ENCODE peak calls at places on chromosomes 3 and 15, in five cellular contexts. V is mesenchymal stem cell; J is CD8-positive, alpha-beta memory T cell; Y is osteoblast; H is dorsolateral prefrontal cortex. M is an unnamed sample.
A peak's percentile ranks its signal among the peaks of the same experiment; 100 is the strongest.

GRCh38 chr15:70799667-70800450 is 36.5 kb upstream of the UACA start:
- DNase-seq in V (peak; percentile 98), J (no peak), Y (peak; percentile 90), H (no peak), M (peak; percentile 90)

GRCh38 chr3:8301977-8302589 is 199.5 kb upstream of the LMCD1 start:
- DNase-seq in V (peak; percentile 56), J (peak; percentile 25), Y (peak; percentile 75), H (no peak), M (no peak)

GRCh38 chr3:187726564-187726963 is 18.7 kb downstream of the BCL6 start:
- DNase-seq in V (no peak), J (no peak), Y (no peak), H (no peak), M (no peak)

GRCh38 chr3:184761120-184761841 is 49.4 kb upstream of the MAGEF1 start:
- DNase-seq in V (no peak), J (no peak), Y (peak; percentile 92), H (no peak), M (peak; percentile 55)

GRCh38 chr15:48501208-48501607 is 144.3 kb downstream of the FBN1 start:
- DNase-seq in V (no peak), J (no peak), Y (no peak), H (no peak), M (no peak)

GRCh38 chr15:42385206-42385979 is 26.1 kb downstream of the CAPN3 start:
- DNase-seq in V (peak; percentile 58), J (no peak), Y (peak; percentile 76), H (no peak), M (no peak)

GRCh38 chr3:42148982-42149432 is 57.9 kb downstream of the TRAK1 start:
- DNase-seq in V (peak; percentile 86), J (no peak), Y (peak; percentile 93), H (peak; percentile 92), M (peak; percentile 13)

GRCh38 chr3:49399467-49399866 is 12.3 kb downstream of the RHOA start:
- DNase-seq in V (peak; percentile 63), J (no peak), Y (no peak), H (no peak), M (no peak)

GRCh38 chr3:119330858-119331257 is 36.7 kb downstream of the ARHGAP31 start:
- DNase-seq in V (no peak), J (no peak), Y (no peak), H (no peak), M (no peak)

GRCh38 chr3:82133070-82133606 is 371.7 kb upstream of the GBE1 start:
- DNase-seq in V (peak; percentile 58), J (no peak), Y (peak; percentile 83), H (peak; percentile 56), M (peak; percentile 7)

GRCh38 chr3:72451840-72452239 is 396.4 kb downstream of the SHQ1 start:
- DNase-seq in V (no peak), J (no peak), Y (no peak), H (no peak), M (no peak)

GRCh38 chr3:174441588-174442316 is 417.4 kb upstream of the NAALADL2 start:
- DNase-seq in V (no peak), J (no peak), Y (peak; percentile 70), H (no peak), M (peak; percentile 5)

GRCh38 chr3:172082269-172082668 is 42.9 kb downstream of the FNDC3B start:
- DNase-seq in V (peak; percentile 92), J (no peak), Y (peak; percentile 65), H (no peak), M (peak; percentile 71)

GRCh38 chr3:60045686-60046085 is 995.9 kb upstream of the CFAP20DC start:
- DNase-seq in V (no peak), J (no peak), Y (no peak), H (no peak), M (no peak)

GRCh38 chr15:63238796-63239195 is 38.6 kb upstream of the APH1B start:
- DNase-seq in V (peak; percentile 49), J (no peak), Y (peak; percentile 88), H (no peak), M (peak; percentile 40)

GRCh38 chr3:51974963-51975856 is at the start of gene ABHD14A:
- DNase-seq in V (peak; percentile 69), J (peak; percentile 78), Y (peak; percentile 99), H (peak; percentile 87), M (peak; percentile 73)

GRCh38 chr3:152899306-152899705 is 64.4 kb downstream of the P2RY1 start:
- DNase-seq in V (no peak), J (no peak), Y (no peak), H (no peak), M (no peak)

GRCh38 chr3:140223631-140224030 is 288.6 kb downstream of the CLSTN2 start:
- DNase-seq in V (no peak), J (no peak), Y (no peak), H (no peak), M (peak; percentile 48)

GRCh38 chr15:59274126-59274970 is 67.7 kb downstream of the LDHAL6B start:
- DNase-seq in V (peak; percentile 70), J (no peak), Y (peak; percentile 87), H (no peak), M (peak; percentile 20)

GRCh38 chr3:66856555-66856954 is 141.6 kb upstream of the KBTBD8 start:
- DNase-seq in V (no peak), J (no peak), Y (no peak), H (no peak), M (no peak)

GRCh38 chr15:71957026-71957425 is 146.7 kb downstream of the NR2E3 start:
- DNase-seq in V (no peak), J (no peak), Y (no peak), H (no peak), M (no peak)

GRCh38 chr15:100601158-100601557 is 826 bp downstream of the LINS1 start:
- DNase-seq in V (peak; percentile 47), J (peak; percentile 30), Y (no peak), H (no peak), M (peak; percentile 9)

GRCh38 chr15:94230886-94231727 is at the start of gene MCTP2:
- DNase-seq in V (peak; percentile 97), J (peak; percentile 87), Y (peak; percentile 64), H (no peak), M (peak; percentile 89)

GRCh38 chr3:65039754-65040210 is 352.0 kb upstream of the ADAMTS9 start:
- DNase-seq in V (peak; percentile 31), J (no peak), Y (peak; percentile 34), H (no peak), M (no peak)

GRCh38 chr3:126033765-126034164 is 50.2 kb downstream of the SLC41A3 start:
- DNase-seq in V (no peak), J (no peak), Y (peak; percentile 15), H (no peak), M (no peak)

GRCh38 chr15:32844118-32844711 is 126.4 kb downstream of the GREM1 start:
- DNase-seq in V (peak; percentile 55), J (no peak), Y (no peak), H (no peak), M (no peak)

GRCh38 chr15:101206173-101206572 is 45.7 kb downstream of the CHSY1 start:
- DNase-seq in V (peak; percentile 89), J (peak; percentile 23), Y (no peak), H (no peak), M (peak; percentile 80)

GRCh38 chr3:185308126-185308754 is 54.4 kb upstream of the EHHADH start:
- DNase-seq in V (peak; percentile 71), J (no peak), Y (peak; percentile 69), H (no peak), M (peak; percentile 7)

GRCh38 chr3:49747792-49748480 is 24.2 kb upstream of the GMPPB start:
- DNase-seq in V (peak; percentile 85), J (no peak), Y (no peak), H (no peak), M (no peak)

GRCh38 chr15:57198654-57199241 is 177.6 kb upstream of the CGNL1 start:
- DNase-seq in V (no peak), J (no peak), Y (no peak), H (no peak), M (no peak)

DNA sequence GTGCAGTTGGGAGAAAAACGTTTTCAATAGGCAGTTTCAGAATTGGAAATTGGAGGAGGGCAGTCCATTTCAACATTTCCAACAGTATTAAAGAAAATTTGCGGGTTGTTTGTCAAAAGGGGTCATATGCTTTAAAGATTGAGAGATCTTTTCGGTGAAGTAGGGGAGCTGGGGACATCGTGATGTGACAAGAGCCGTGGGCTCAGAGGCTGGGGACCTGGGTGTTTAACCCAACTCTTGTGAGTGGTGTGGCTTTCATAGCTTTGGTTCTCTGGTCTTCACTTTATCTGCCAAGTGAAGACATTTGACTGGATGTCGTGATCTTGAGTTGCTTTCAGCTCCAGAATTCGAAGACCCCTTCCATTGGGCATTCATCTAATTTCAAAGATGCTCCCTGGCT is 133.2 kb downstream of the PGPEP1L start:
- DNase-seq in V (no peak), J (no peak), Y (no peak), H (no peak), M (no peak)
- H3K4me3 ChIP-seq in V (peak overlapping the region; percentile 31), J (no peak overlapping the region), Y (peak overlapping the region; percentile 50), H (no peak overlapping the region), M (no peak overlapping the region)

DNA sequence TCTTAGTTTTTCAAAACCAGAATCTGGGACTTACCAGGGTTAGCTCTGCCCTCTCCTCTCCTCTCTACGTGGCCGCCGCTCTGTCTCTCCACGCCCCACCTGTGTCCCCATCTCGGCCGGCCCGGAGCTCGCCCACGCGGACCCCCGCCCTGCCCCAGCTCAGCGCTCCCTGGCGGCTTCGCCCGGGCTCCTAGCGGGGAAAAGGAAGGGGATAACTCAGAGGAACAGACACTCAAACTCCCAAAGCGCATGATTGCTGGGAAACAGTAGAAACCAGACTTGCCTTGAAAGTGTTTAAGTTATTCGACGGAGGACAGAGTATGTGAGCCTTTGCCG is 5.4 kb downstream of the ISL2 start:
- DNase-seq in V (no peak), J (no peak), Y (no peak), H (no peak), M (no peak)
- H3K27me3 ChIP-seq in V (peaks cover 90% of the 10 kb centered on the region), J (peaks cover 84% of the 10 kb centered on the region), Y (peaks cover 99% of the 10 kb centered on the region), H (peaks cover 100% of the 10 kb centered on the region), M (no peaks in the 10 kb centered on the region)

GRCh38 chr15:89671687-89672086 is 7.5 kb downstream of the PLIN1 start:
- DNase-seq in V (no peak), J (no peak), Y (peak; percentile 69), H (no peak), M (no peak)

GRCh38 chr15:89669941-89670340 is 9.2 kb downstream of the PLIN1 start:
- DNase-seq in V (no peak), J (no peak), Y (peak; percentile 74), H (no peak), M (no peak)

GRCh38 chr15:89669309-89669865 is 9.8 kb downstream of the PLIN1 start:
- DNase-seq in V (no peak), J (no peak), Y (peak; percentile 60), H (no peak), M (no peak)

GRCh38 chr15:89672221-89673161 is 6.7 kb downstream of the PLIN1 start:
- DNase-seq in V (no peak), J (no peak), Y (peak; percentile 93), H (no peak), M (no peak)

GRCh38 chr15:89670985-89671560 is 8.1 kb downstream of the PLIN1 start:
- DNase-seq in V (no peak), J (no peak), Y (peak; percentile 39), H (no peak), M (no peak)
- H3K4me3 ChIP-seq in V (no peak overlapping the region), J (no peak overlapping the region), Y (no peak overlapping the region), H (no peak overlapping the region), M (no peak overlapping the region)

DNA sequence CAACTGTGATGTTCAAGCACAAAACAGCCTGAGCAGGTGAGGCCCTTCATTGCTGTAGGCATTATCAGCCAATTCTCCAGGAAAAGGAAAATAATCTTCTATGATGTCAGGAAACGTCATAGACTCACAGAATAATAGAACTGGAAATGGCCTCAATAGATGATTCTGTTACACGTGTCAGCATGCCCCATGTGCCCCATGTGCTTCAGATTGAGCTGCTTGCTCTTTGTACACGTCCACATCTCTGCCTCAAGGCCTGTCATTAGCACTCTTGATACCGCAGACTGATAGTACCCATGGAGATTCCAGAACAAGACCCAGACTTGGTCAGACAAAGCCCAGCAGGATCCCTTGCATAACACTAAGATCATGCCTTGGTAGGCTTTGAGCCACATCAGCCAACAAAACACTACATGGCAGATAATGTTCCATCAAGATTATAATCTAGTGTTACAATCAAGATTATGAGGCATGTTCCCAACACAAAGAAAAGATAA is 95.9 kb downstream of the MEIS2 start:
- DNase-seq in V (no peak), J (no peak), Y (no peak), H (no peak), M (no peak)
- H3K27me3 ChIP-seq in V (no peaks in the 10 kb centered on the region), J (no peaks in the 10 kb centered on the region), Y (no peaks in the 10 kb centered on the region), H (no peaks in the 10 kb centered on the region), M (no peaks in the 10 kb centered on the region)

M was measured in MG63.